ENCODE peak calls at places on chromosomes 6 and 20, in nine cellular contexts. V is stimulated activated CD4-positive, alpha-beta T cell treated with anti-CD3 and anti-CD28 coated beads, Interleukin-1b, Interleukin-23, amount 100 ng/mL, for 1 hour; S is SK-MEL-5; K is NCI-H1105 treated with DMSO at 0.1 percent for 48 hours; C is brain microvascular endothelial cell; E is neuronal stem cell; Q is stimulated activated CD8-positive, alpha-beta memory T cell treated with anti-CD3 and anti-CD28 coated beads, Interleukin-15, amount 100 ng/mL, for 48 hours; T is heart right ventricle; B is NCI-H2081. N is an unnamed sample.

GRCh38 chr6:26473429-26473757 is 15.6 kb downstream of the BTN2A1 start:
- DNase-seq in V (no peak), S (no peak), K (no peak), C (no peak), E (no peak), Q (no peak), T (no peak), B (no peak), N (no peak)

GRCh38 chr6:141685416-141685815 is 447.3 kb upstream of the GJE1 start:
- DNase-seq in V (no peak), S (no peak), K (no peak), C (no peak), E (no peak), Q (no peak), T (no peak), B (no peak), N (no peak)

GRCh38 chr20:57008217-57008616 is 258.2 kb downstream of the BMP7 start:
- DNase-seq in V (no peak), S (no peak), K (no peak), C (no peak), E (no peak), Q (no peak), T (no peak), B (no peak), N (peak; percentile 68)

GRCh38 chr20:11221046-11221445 is 547.2 kb upstream of the JAG1 start:
- DNase-seq in V (no peak), S (no peak), K (no peak), C (no peak), E (no peak), Q (no peak), T (no peak), B (no peak), N (no peak)

GRCh38 chr6:15922510-15923307 is 206.2 kb upstream of the MYLIP start:
- DNase-seq in V (no peak), S (no peak), K (no peak), C (peak; percentile 23), E (no peak), Q (no peak), T (no peak), B (no peak), N (peak; percentile 11)

GRCh38 chr20:9110916-9111432 is 42.1 kb downstream of the PLCB4 start:
- DNase-seq in V (no peak), S (no peak), K (no peak), C (no peak), E (no peak), Q (no peak), T (no peak), B (peak; percentile 10), N (no peak)

GRCh38 chr6:2794171-2794730 is 29.1 kb downstream of the WRNIP1 start:
- DNase-seq in V (no peak), S (no peak), K (no peak), C (no peak), E (no peak), Q (no peak), T (no peak), B (no peak), N (no peak)

GRCh38 chr6:147947521-147947920 is 395.1 kb upstream of the SASH1 start:
- DNase-seq in V (no peak), S (no peak), K (no peak), C (no peak), E (no peak), Q (no peak), T (no peak), B (no peak), N (no peak)

GRCh38 chr6:106413722-106414121 is 53.2 kb downstream of the CRYBG1 start:
- DNase-seq in V (no peak), S (no peak), K (no peak), C (no peak), E (no peak), Q (no peak), T (no peak), B (no peak), N (no peak)

GRCh38 chr6:137734005-137734874 is 132.8 kb upstream of the TNFAIP3 start:
- DNase-seq in V (no peak), S (no peak), K (no peak), C (no peak), E (no peak), Q (no peak), T (no peak), B (no peak), N (no peak)

GRCh38 chr6:13365320-13365719 is 37.0 kb upstream of the TBC1D7 start:
- DNase-seq in V (no peak), S (no peak), K (no peak), C (no peak), E (no peak), Q (no peak), T (no peak), B (no peak), N (no peak)

N was measured in Daoy.